ENCODE peak calls at places on chromosomes 13 and 19, in six cellular contexts. Z is bronchial epithelial cell, G is H1, X is mesendoderm, V is brain microvascular endothelial cell, S is MM.1S. E is an unnamed sample. For H3K36me3 and H3K27me3, the result is how much of the 10 kb centered on the place peaks cover.

GRCh38 chr19:3899531-3900294 is 19.2 kb downstream of the ATCAY start:
- DNase-seq in X (no peak), Z (no peak), G (no peak), S (no peak), V (no peak), E (no peak)

GRCh38 chr13:82070411-82070810 is 1729.5 kb upstream of the SPRY2 start:
- DNase-seq in X (no peak), V (no peak), Z (no peak), S (no peak), G (no peak), E (no peak)

GRCh38 chr19:4867534-4868285 is at the start of gene PLIN3:
- DNase-seq in V (peak), X (peak), Z (peak), S (peak), G (peak), E (peak)

GRCh38 chr19:13404236-13404635 is 102.0 kb downstream of the CACNA1A start:
- DNase-seq in S (no peak), G (no peak), X (no peak), V (no peak), Z (no peak), E (no peak)

GRCh38 chr13:52599037-52599852 is 43.0 kb upstream of the HNRNPA1L2 start:
- DNase-seq in S (no peak), G (no peak), V (peak), Z (peak), X (no peak), E (peak)

GRCh38 chr19:48624067-48624594 is 4.8 kb downstream of the SPHK2 start:
- DNase-seq in G (peak), V (peak), Z (peak), S (peak), X (peak), E (peak)

GRCh38 chr13:51241720-51242119 is 19.5 kb downstream of the FAM124A start:
- DNase-seq in V (no peak), G (peak), Z (no peak), S (no peak), X (no peak), E (no peak)

GRCh38 chr13:52104624-52105023 is 24.2 kb downstream of the NEK5 start:
- DNase-seq in V (no peak), G (no peak), S (no peak), Z (peak), X (no peak), E (no peak)

GRCh38 chr13:27419333-27419732 is 5.1 kb upstream of the GTF3A start:
- DNase-seq in G (no peak), Z (peak), X (no peak), S (no peak), V (no peak), E (no peak)

GRCh38 chr13:100658363-100658762 is 16.2 kb downstream of the TMTC4 start:
- DNase-seq in Z (no peak), S (peak), G (no peak), X (no peak), V (no peak), E (no peak)

GRCh38 chr13:43959291-43959690 is 79.6 kb downstream of the LACC1 start:
- DNase-seq in X (peak), V (no peak), Z (no peak), G (no peak), S (no peak), E (no peak)

GRCh38 chr13:19685034-19685433 is 51.6 kb downstream of the MPHOSPH8 start:
- DNase-seq in S (no peak), X (no peak), G (no peak), Z (no peak), V (no peak), E (no peak)

GRCh38 chr19:32651729-32652140 is 23.2 kb downstream of the ANKRD27 start:
- DNase-seq in G (peak), Z (no peak), X (peak), S (no peak), V (peak), E (peak)

GRCh38 chr13:39855236-39855635 is 199.8 kb downstream of the COG6 start:
- DNase-seq in V (no peak), Z (no peak), G (no peak), S (no peak), X (no peak), E (no peak)

GRCh38 chr13:64755961-64756360 is 2474.2 kb downstream of the PCDH9 start:
- DNase-seq in S (no peak), Z (no peak), G (no peak), X (no peak), V (peak), E (no peak)

GRCh38 chr19:37691881-37692504 is 27.6 kb downstream of the ZNF607 start:
- DNase-seq in V (peak), G (peak), X (peak), Z (peak), S (no peak), E (peak)

GRCh38 chr19:55178781-55179569 is 1.1 kb downstream of the SYT5 start:
- DNase-seq in X (peak), S (peak), V (peak), Z (peak), G (peak), E (peak)
- H3K4me3 ChIP-seq in X (no peak), S (peak), V (peak), Z (no peak), G (peak), E (peak)

GRCh38 chr19:55047951-55048350 is 9.9 kb upstream of the GP6 start:
- DNase-seq in G (no peak), V (no peak), S (no peak), Z (no peak), X (no peak), E (no peak)

GRCh38 chr19:55046975-55047622 is 9.0 kb upstream of the GP6 start:
- DNase-seq in G (no peak), S (no peak), X (no peak), Z (no peak), V (no peak), E (peak)

GRCh38 chr19:55044771-55045716 is 7.0 kb upstream of the GP6 start:
- DNase-seq in V (no peak), G (no peak), S (no peak), Z (no peak), X (no peak), E (peak)

GRCh38 chr19:55050749-55051532 is 12.0 kb downstream of the RDH13 start:
- DNase-seq in X (no peak), Z (no peak), S (no peak), G (no peak), V (no peak), E (peak)

DNA sequence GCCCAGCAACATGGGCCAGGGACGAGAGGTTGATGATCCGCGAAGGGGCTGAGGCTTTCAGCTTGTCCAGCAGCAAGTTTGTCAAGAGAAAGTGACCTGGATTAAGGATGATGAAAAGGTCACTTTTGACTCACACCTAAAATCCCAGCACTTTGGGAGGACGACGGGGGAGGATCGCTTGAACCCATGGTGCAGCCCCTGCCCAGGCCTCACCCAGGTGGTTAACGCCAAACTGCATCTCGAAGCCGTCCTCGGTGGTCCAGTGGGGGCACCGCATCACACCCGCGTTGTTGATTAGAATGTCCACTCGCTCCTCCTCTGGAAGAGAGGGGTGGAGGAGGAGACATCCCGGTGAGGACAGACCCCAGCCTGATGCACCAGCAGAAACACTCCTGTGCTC is 10.4 kb upstream of the GP6 start:
- DNase-seq in G (no peak), V (no peak), Z (no peak), X (no peak), S (no peak), E (peak)
- H3K36me3 ChIP-seq in G (under half), V (under half), Z (under half), X (under half), S (under half), E (under half)

GRCh38 chr19:35461050-35461449 is 13.0 kb downstream of the FFAR2 start:
- DNase-seq in X (no peak), S (no peak), G (no peak), V (no peak), Z (no peak), E (no peak)

GRCh38 chr19:35470128-35470527 is 20.1 kb downstream of the KRTDAP start:
- DNase-seq in V (no peak), Z (no peak), S (no peak), G (no peak), X (no peak), E (no peak)

GRCh38 chr19:35462476-35462953 is 14.5 kb downstream of the FFAR2 start:
- DNase-seq in G (no peak), Z (no peak), V (no peak), S (peak), X (no peak), E (no peak)

GRCh38 chr19:35468637-35469036 is 20.6 kb downstream of the FFAR2 start:
- DNase-seq in G (no peak), X (peak), S (peak), V (peak), Z (peak), E (peak)

DNA sequence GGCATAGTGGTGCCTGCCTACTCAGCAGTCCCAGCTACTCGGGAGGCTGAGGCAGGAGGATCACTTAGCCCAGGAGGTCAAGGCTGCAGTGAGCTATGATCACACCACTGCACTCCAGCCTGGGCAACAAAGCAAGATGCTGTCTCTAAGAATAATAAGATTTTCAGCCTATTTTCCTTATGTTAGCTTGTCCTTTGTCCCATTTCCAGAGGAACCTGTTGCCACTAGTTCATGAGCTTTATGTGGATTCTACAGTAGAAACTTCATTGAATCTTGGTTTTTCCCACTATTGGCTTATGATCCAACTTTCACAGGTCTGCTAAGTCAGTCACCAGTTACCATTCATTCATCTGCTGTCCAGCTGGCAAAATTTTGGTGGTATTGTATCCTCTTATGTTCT is 18.2 kb downstream of the FFAR2 start:
- DNase-seq in V (no peak), X (no peak), Z (no peak), S (no peak), G (no peak), E (no peak)
- H3K27me3 ChIP-seq in V (under half), X (under half), Z (under half), S (under half), G (under half), E (under half)

GRCh38 chr13:110828705-110829104 is 86.2 kb downstream of the ANKRD10 start:
- DNase-seq in S (no peak), V (no peak), G (no peak), Z (no peak), X (no peak), E (no peak)

GRCh38 chr13:110824901-110825300 is 90.0 kb downstream of the ANKRD10 start:
- DNase-seq in X (no peak), V (no peak), S (no peak), Z (no peak), G (no peak), E (no peak)

GRCh38 chr13:110826101-110826500 is 88.8 kb downstream of the ANKRD10 start:
- DNase-seq in V (no peak), Z (no peak), S (no peak), G (no peak), X (no peak), E (no peak)

GRCh38 chr13:110825516-110825915 is 89.4 kb downstream of the ANKRD10 start:
- DNase-seq in X (no peak), V (no peak), S (no peak), G (no peak), Z (no peak), E (peak)

GRCh38 chr13:110826861-110827672 is 87.8 kb downstream of the ANKRD10 start:
- DNase-seq in X (no peak), G (no peak), S (no peak), Z (no peak), V (no peak), E (no peak)
- H3K4me3 ChIP-seq in X (no peak), G (no peak), S (no peak), Z (no peak), V (no peak), E (no peak)

GRCh38 chr13:114144606-114145244 is 12.3 kb upstream of the RASA3 start:
- DNase-seq in X (no peak), Z (no peak), S (no peak), V (no peak), G (no peak), E (no peak)
- H3K36me3 ChIP-seq in X (under half), Z (under half), S (under half), V (under half), G (under half), E (under half)

GRCh38 chr13:111407381-111408131 is 87.1 kb downstream of the TEX29 start:
- DNase-seq in S (no peak), X (no peak), G (no peak), V (no peak), Z (no peak), E (no peak)

GRCh38 chr13:111410232-111411021 is 90.0 kb downstream of the TEX29 start:
- DNase-seq in G (no peak), V (no peak), S (no peak), X (no peak), Z (no peak), E (no peak)

GRCh38 chr13:111411186-111411858 is 90.9 kb downstream of the TEX29 start:
- DNase-seq in V (no peak), S (no peak), Z (no peak), X (no peak), G (no peak), E (peak)

GRCh38 chr13:111406636-111407035 is 86.2 kb downstream of the TEX29 start:
- DNase-seq in G (no peak), S (no peak), Z (no peak), V (no peak), X (no peak), E (no peak)

DNA sequence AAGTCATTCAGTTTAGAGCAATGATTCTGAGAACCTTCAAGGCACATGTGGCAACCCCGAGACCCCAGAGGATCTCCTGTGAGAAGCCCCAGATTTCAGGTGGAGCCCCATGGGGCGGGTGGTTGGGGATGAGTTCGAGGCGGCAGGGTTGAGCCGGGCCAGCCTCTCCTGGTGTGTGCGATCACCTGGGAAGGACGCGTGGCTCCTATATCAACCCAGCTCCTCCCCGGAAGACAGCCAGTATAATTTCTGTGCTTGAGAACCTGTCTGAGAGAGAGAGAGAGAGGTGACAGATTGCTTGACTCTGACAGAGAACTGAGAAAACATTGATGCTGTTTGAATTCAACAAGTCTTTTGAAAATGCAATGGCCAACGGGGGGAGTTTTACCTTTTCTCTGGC is 89.0 kb downstream of the TEX29 start:
- DNase-seq in S (no peak), Z (no peak), V (no peak), G (no peak), X (no peak), E (no peak)
- H3K27me3 ChIP-seq in S (under half), Z (under half), V (under half), G (under half), X (under half), E (under half)